ENCODE peak calls at places on chromosomes 11 and 22, in five cellular contexts. One of them, this sample, is unnamed.

GRCh38 chr11:113722221-113722620 is 16.1 kb upstream of the TMPRSS5 start:
- DNase-seq in HCT116: no peak
- DNase-seq in fibroblast of lung: no peak
- DNase-seq in WERI-Rb-1: no peak
- DNase-seq in fibroblast of pulmonary artery: peak; percentile 24
- DNase-seq in this sample: no peak

GRCh38 chr11:113377606-113378005 is 10.0 kb upstream of the ANKK1 start:
- DNase-seq in HCT116: no peak
- DNase-seq in fibroblast of lung: no peak
- DNase-seq in WERI-Rb-1: no peak
- DNase-seq in fibroblast of pulmonary artery: peak; percentile 33
- DNase-seq in this sample: no peak

GRCh38 chr22:20298803-20299735 is 20.8 kb downstream of the DGCR6L start:
- DNase-seq in HCT116: peak; percentile 71
- DNase-seq in fibroblast of lung: peak; percentile 51
- DNase-seq in WERI-Rb-1: peak; percentile 95
- DNase-seq in fibroblast of pulmonary artery: peak; percentile 69
- DNase-seq in this sample: no peak

GRCh38 chr11:27362749-27363575 is at the start of gene CCDC34:
- DNase-seq in HCT116: peak; percentile 73
- DNase-seq in fibroblast of lung: peak; percentile 91
- DNase-seq in WERI-Rb-1: peak; percentile 90
- DNase-seq in fibroblast of pulmonary artery: peak; percentile 93
- DNase-seq in this sample: peak; percentile 72

GRCh38 chr22:45008853-45009751 is 703 bp downstream of the PHF21B start:
- DNase-seq in HCT116: no peak
- DNase-seq in fibroblast of lung: no peak
- DNase-seq in WERI-Rb-1: peak; percentile 54
- DNase-seq in fibroblast of pulmonary artery: no peak
- DNase-seq in this sample: no peak

GRCh38 chr11:65435330-65435931 is 12.8 kb downstream of the NEAT1 start:
- DNase-seq in HCT116: no peak
- DNase-seq in fibroblast of lung: peak; percentile 48
- DNase-seq in WERI-Rb-1: no peak
- DNase-seq in fibroblast of pulmonary artery: peak; percentile 49
- DNase-seq in this sample: no peak

GRCh38 chr11:65051389-65051858 is 6.9 kb downstream of the NAALADL1 start:
- DNase-seq in HCT116: no peak
- DNase-seq in fibroblast of lung: no peak
- DNase-seq in WERI-Rb-1: no peak
- DNase-seq in fibroblast of pulmonary artery: no peak
- DNase-seq in this sample: no peak

GRCh38 chr11:124080319-124081001 is 34.8 kb upstream of the VWA5A start:
- DNase-seq in HCT116: no peak
- DNase-seq in fibroblast of lung: no peak
- DNase-seq in WERI-Rb-1: no peak
- DNase-seq in fibroblast of pulmonary artery: no peak
- DNase-seq in this sample: no peak

GRCh38 chr11:88016392-88017020 is 158.7 kb downstream of the RAB38 start:
- DNase-seq in HCT116: peak; percentile 78
- DNase-seq in fibroblast of lung: peak; percentile 90
- DNase-seq in WERI-Rb-1: peak; percentile 81
- DNase-seq in fibroblast of pulmonary artery: peak; percentile 93
- DNase-seq in this sample: peak; percentile 73

GRCh38 chr22:46063861-46064235 is 86.5 kb upstream of the PPARA start:
- DNase-seq in HCT116: no peak
- DNase-seq in fibroblast of lung: no peak
- DNase-seq in WERI-Rb-1: no peak
- DNase-seq in fibroblast of pulmonary artery: no peak
- DNase-seq in this sample: no peak

GRCh38 chr11:128814856-128815705 is 52.0 kb downstream of the KCNJ1 start:
- DNase-seq in HCT116: no peak
- DNase-seq in fibroblast of lung: peak; percentile 72
- DNase-seq in WERI-Rb-1: peak; percentile 77
- DNase-seq in fibroblast of pulmonary artery: peak; percentile 79
- DNase-seq in this sample: peak; percentile 67
- H3K4me3 ChIP-seq in HCT116: no peak overlapping the region
- H3K4me3 ChIP-seq in fibroblast of lung: no peak overlapping the region
- H3K4me3 ChIP-seq in WERI-Rb-1: peak overlapping the region; percentile 26
- H3K4me3 ChIP-seq in fibroblast of pulmonary artery: no peak overlapping the region
- H3K4me3 ChIP-seq in this sample: peak overlapping the region; percentile 27

GRCh38 chr11:10699072-10699471 is 5.5 kb upstream of the IRAG1 start:
- DNase-seq in HCT116: no peak
- DNase-seq in fibroblast of lung: peak; percentile 26
- DNase-seq in WERI-Rb-1: no peak
- DNase-seq in fibroblast of pulmonary artery: no peak
- DNase-seq in this sample: no peak

GRCh38 chr11:10694481-10695239 is 1.1 kb upstream of the IRAG1 start:
- DNase-seq in HCT116: no peak
- DNase-seq in fibroblast of lung: peak; percentile 26
- DNase-seq in WERI-Rb-1: no peak
- DNase-seq in fibroblast of pulmonary artery: no peak
- DNase-seq in this sample: no peak

GRCh38 chr11:10693509-10694071 is at the start of gene IRAG1:
- DNase-seq in HCT116: no peak
- DNase-seq in fibroblast of lung: peak; percentile 70
- DNase-seq in WERI-Rb-1: peak; percentile 74
- DNase-seq in fibroblast of pulmonary artery: peak; percentile 58
- DNase-seq in this sample: no peak

GRCh38 chr11:10695821-10696220 is 2.3 kb upstream of the IRAG1 start:
- DNase-seq in HCT116: no peak
- DNase-seq in fibroblast of lung: peak; percentile 12
- DNase-seq in WERI-Rb-1: no peak
- DNase-seq in fibroblast of pulmonary artery: no peak
- DNase-seq in this sample: no peak

GRCh38 chr11:10696797-10697620 is 3.5 kb upstream of the IRAG1 start:
- DNase-seq in HCT116: no peak
- DNase-seq in fibroblast of lung: no peak
- DNase-seq in WERI-Rb-1: no peak
- DNase-seq in fibroblast of pulmonary artery: no peak
- DNase-seq in this sample: no peak
- TF ChIP-seq CTCF in HCT116: no peak
- TF ChIP-seq CTCF in fibroblast of lung: no peak
- TF ChIP-seq CTCF in WERI-Rb-1: no peak
- TF ChIP-seq CTCF in fibroblast of pulmonary artery: no peak
- TF ChIP-seq CTCF in this sample: no peak

GRCh38 chr11:105035262-105035620 is 297 bp upstream of the CASP1 start:
- DNase-seq in HCT116: no peak
- DNase-seq in fibroblast of lung: no peak
- DNase-seq in WERI-Rb-1: no peak
- DNase-seq in fibroblast of pulmonary artery: no peak
- DNase-seq in this sample: no peak
- H3K4me3 ChIP-seq in HCT116: no peak overlapping the region
- H3K4me3 ChIP-seq in fibroblast of lung: peak overlapping the region; percentile 69
- H3K4me3 ChIP-seq in WERI-Rb-1: no peak overlapping the region
- H3K4me3 ChIP-seq in fibroblast of pulmonary artery: peak overlapping the region; percentile 54
- H3K4me3 ChIP-seq in this sample: no peak overlapping the region

DNA sequence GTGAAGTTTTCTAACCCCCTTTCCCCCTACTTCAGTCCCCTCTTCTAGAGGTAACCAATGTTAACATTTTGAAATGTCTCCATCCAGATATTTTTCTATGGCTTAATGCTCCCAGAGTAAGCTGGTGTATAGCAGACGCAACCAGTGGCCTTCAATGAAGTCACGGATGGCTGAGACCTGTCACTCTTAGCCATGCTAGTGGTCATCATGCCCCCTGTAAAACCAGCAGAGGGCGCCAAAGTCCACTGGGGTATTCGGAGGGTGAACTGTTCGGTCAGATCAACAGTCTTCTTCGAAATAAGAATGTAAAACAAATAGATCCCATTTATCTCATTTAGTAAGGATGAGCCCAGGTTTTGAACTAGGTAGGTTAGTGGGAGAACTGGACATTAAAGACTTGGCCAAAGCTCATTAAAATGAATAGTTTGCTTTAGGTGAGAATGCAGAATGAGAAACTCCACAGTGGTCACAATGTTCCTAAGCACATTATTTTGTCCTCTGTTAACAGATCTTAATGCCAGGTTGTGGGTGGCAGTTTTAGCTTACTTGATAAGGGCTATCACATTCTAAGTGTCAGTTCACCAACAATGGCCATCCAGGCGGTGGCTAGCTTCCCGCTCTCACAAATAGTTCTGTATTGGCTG is 8.6 kb upstream of the MMP8 start:
- DNase-seq in HCT116: peak; percentile 57
- DNase-seq in fibroblast of lung: peak; percentile 47
- DNase-seq in WERI-Rb-1: peak; percentile 82
- DNase-seq in fibroblast of pulmonary artery: peak; percentile 62
- DNase-seq in this sample: peak; percentile 7
- TF ChIP-seq CTCF in HCT116: peak; percentile 86
- TF ChIP-seq CTCF in fibroblast of lung: peak; percentile 81
- TF ChIP-seq CTCF in WERI-Rb-1: peak; percentile 78
- TF ChIP-seq CTCF in fibroblast of pulmonary artery: peak; percentile 85
- TF ChIP-seq CTCF in this sample: peak; percentile 87

GRCh38 chr11:11672764-11673163 is 51.0 kb upstream of the GALNT18 start:
- DNase-seq in HCT116: no peak
- DNase-seq in fibroblast of lung: no peak
- DNase-seq in WERI-Rb-1: no peak
- DNase-seq in fibroblast of pulmonary artery: no peak
- DNase-seq in this sample: no peak
- H3K4me3 ChIP-seq in HCT116: no peak overlapping the region
- H3K4me3 ChIP-seq in fibroblast of lung: no peak overlapping the region
- H3K4me3 ChIP-seq in WERI-Rb-1: no peak overlapping the region
- H3K4me3 ChIP-seq in fibroblast of pulmonary artery: no peak overlapping the region
- H3K4me3 ChIP-seq in this sample: no peak overlapping the region

GRCh38 chr11:128741928-128742327 is 48.1 kb downstream of the FLI1 start:
- DNase-seq in HCT116: no peak
- DNase-seq in fibroblast of lung: no peak
- DNase-seq in WERI-Rb-1: no peak
- DNase-seq in fibroblast of pulmonary artery: no peak
- DNase-seq in this sample: no peak

GRCh38 chr11:128749986-128750385 is 56.1 kb downstream of the FLI1 start:
- DNase-seq in HCT116: no peak
- DNase-seq in fibroblast of lung: no peak
- DNase-seq in WERI-Rb-1: no peak
- DNase-seq in fibroblast of pulmonary artery: no peak
- DNase-seq in this sample: no peak

GRCh38 chr11:128741511-128741910 is 47.6 kb downstream of the FLI1 start:
- DNase-seq in HCT116: no peak
- DNase-seq in fibroblast of lung: no peak
- DNase-seq in WERI-Rb-1: peak; percentile 25
- DNase-seq in fibroblast of pulmonary artery: no peak
- DNase-seq in this sample: no peak

GRCh38 chr11:128747728-128748148 is 53.9 kb downstream of the FLI1 start:
- DNase-seq in HCT116: no peak
- DNase-seq in fibroblast of lung: no peak
- DNase-seq in WERI-Rb-1: no peak
- DNase-seq in fibroblast of pulmonary artery: no peak
- DNase-seq in this sample: no peak

GRCh38 chr11:128745296-128746183 is 51.7 kb downstream of the FLI1 start:
- DNase-seq in HCT116: no peak
- DNase-seq in fibroblast of lung: peak; percentile 38
- DNase-seq in WERI-Rb-1: no peak
- DNase-seq in fibroblast of pulmonary artery: peak; percentile 48
- DNase-seq in this sample: no peak
- TF ChIP-seq CTCF in HCT116: no peak
- TF ChIP-seq CTCF in fibroblast of lung: no peak
- TF ChIP-seq CTCF in WERI-Rb-1: no peak
- TF ChIP-seq CTCF in fibroblast of pulmonary artery: no peak
- TF ChIP-seq CTCF in this sample: no peak

DNA sequence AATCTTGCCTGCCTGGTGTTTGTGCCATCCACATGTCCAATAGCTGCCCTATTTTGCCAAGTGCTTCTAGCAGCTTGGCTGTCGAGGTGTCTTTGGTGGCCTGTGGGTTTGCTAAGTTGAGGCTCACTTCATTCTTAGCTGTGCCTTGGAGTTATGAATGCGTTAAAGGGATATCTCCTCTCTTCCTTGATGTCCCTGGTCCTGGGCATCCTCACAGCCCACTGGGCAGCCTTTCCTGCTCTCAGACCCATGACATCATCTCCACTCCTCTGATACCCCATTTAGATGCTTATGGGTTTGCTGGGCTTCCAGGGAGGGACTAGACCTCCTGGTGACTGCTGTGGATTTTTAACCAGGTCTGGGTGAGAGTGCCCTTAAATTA is 1.3 kb downstream of the LDLRAD3 start:
- DNase-seq in HCT116: no peak
- DNase-seq in fibroblast of lung: no peak
- DNase-seq in WERI-Rb-1: no peak
- DNase-seq in fibroblast of pulmonary artery: no peak
- DNase-seq in this sample: no peak
- H3K4me3 ChIP-seq in HCT116: peak overlapping the region; percentile 72
- H3K4me3 ChIP-seq in fibroblast of lung: peak overlapping the region; percentile 67
- H3K4me3 ChIP-seq in WERI-Rb-1: peak overlapping the region; percentile 62
- H3K4me3 ChIP-seq in fibroblast of pulmonary artery: peak overlapping the region; percentile 81
- H3K4me3 ChIP-seq in this sample: peak overlapping the region; percentile 76

GRCh38 chr11:134071766-134072403 is 3.0 kb downstream of the JAM3 start:
- DNase-seq in HCT116: no peak
- DNase-seq in fibroblast of lung: no peak
- DNase-seq in WERI-Rb-1: no peak
- DNase-seq in fibroblast of pulmonary artery: no peak
- DNase-seq in this sample: no peak
- TF ChIP-seq CTCF in HCT116: no peak
- TF ChIP-seq CTCF in fibroblast of lung: no peak
- TF ChIP-seq CTCF in WERI-Rb-1: no peak
- TF ChIP-seq CTCF in fibroblast of pulmonary artery: no peak
- TF ChIP-seq CTCF in this sample: no peak

GRCh38 chr22:38318792-38319773 is 1.9 kb upstream of the CSNK1E start:
- DNase-seq in HCT116: no peak
- DNase-seq in fibroblast of lung: no peak
- DNase-seq in WERI-Rb-1: peak; percentile 31
- DNase-seq in fibroblast of pulmonary artery: no peak
- DNase-seq in this sample: no peak
- H3K4me3 ChIP-seq in HCT116: no peak overlapping the region
- H3K4me3 ChIP-seq in fibroblast of lung: no peak overlapping the region
- H3K4me3 ChIP-seq in WERI-Rb-1: no peak overlapping the region
- H3K4me3 ChIP-seq in fibroblast of pulmonary artery: no peak overlapping the region
- H3K4me3 ChIP-seq in this sample: no peak overlapping the region

DNA sequence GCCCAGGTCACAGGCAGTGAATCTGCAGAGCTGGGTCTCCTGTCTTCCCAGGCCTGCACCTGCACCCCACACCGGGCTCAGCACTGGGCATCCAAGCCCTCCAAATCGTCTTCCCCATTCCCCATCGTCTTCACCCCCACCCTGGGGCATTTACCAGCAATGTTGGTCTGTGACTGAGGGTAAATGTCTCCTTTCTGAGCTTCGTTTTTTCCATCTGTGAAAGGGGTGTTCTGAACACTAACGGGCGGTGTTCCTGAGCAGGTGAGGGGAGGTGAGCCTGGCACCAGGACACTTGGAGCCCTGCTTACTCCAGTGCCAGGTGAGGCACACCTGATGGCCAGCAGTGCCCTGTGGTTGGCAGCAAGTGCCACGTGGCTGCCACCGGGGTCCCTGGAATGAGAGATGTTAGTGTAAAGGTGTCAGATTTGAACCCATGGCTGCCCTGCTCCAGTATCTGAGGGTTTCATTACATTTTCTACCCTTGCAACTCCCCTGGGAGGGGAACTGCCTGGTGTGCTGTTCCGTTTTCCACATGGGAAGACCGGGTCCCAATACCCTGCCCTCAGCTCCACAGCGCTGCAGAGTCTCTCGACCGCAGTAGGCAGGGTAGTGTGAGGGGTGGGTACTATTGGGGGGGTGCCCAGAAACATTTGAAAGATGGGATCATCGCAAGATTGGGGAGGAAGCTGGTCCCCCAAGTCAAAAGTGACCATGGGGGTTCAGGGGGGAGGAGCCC is 1.9 kb downstream of the CDC42EP1 start:
- DNase-seq in HCT116: no peak
- DNase-seq in fibroblast of lung: no peak
- DNase-seq in WERI-Rb-1: no peak
- DNase-seq in fibroblast of pulmonary artery: no peak
- DNase-seq in this sample: no peak
- TF ChIP-seq CTCF in HCT116: no peak
- TF ChIP-seq CTCF in fibroblast of lung: no peak
- TF ChIP-seq CTCF in WERI-Rb-1: no peak
- TF ChIP-seq CTCF in fibroblast of pulmonary artery: no peak
- TF ChIP-seq CTCF in this sample: no peak